ENCODE peak calls at places on chromosomes 2 and 18, in ten cellular contexts. S is cardiac fibroblast, L is tibial nerve, A is neural progenitor cell, U is omental fat pad, O is OCI-LY7, I is fibroblast of mammary gland, H is foreskin fibroblast, R is spleen, D is MM.1S. G is an unnamed sample.
A peak's percentile ranks its signal among the peaks of the same experiment; 100 is the strongest.

GRCh38 chr2:240647503-240648154 is 22.3 kb downstream of the GPR35 start:
- DNase-seq in S (no peak), L (no peak), A (peak; percentile 22), U (no peak), O (no peak), I (no peak), H (no peak), R (no peak), D (no peak), G (no peak)

GRCh38 chr2:136327162-136327852 is 209.4 kb upstream of the CXCR4 start:
- DNase-seq in S (peak; percentile 2), L (no peak), A (no peak), U (no peak), O (peak; percentile 78), I (no peak), H (no peak), R (no peak), D (peak; percentile 96), G (no peak)

GRCh38 chr2:44118257-44118656 is 50.4 kb upstream of the PPM1B start:
- DNase-seq in S (peak; percentile 73), L (no peak), A (no peak), U (no peak), O (no peak), I (peak; percentile 54), H (peak; percentile 34), R (no peak), D (no peak), G (no peak)

GRCh38 chr2:143623270-143623669 is 494.1 kb downstream of the ARHGAP15 start:
- DNase-seq in S (no peak), L (no peak), A (no peak), U (no peak), O (no peak), I (no peak), H (no peak), R (no peak), D (no peak), G (no peak)

GRCh38 chr18:79753391-79753851 is 44.3 kb upstream of the KCNG2 start:
- DNase-seq in S (no peak), L (no peak), A (no peak), U (no peak), O (no peak), I (no peak), H (no peak), R (peak; percentile 68), D (no peak), G (peak; percentile 60)

GRCh38 chr18:9771977-9772660 is 64.0 kb downstream of the RAB31 start:
- DNase-seq in S (no peak), L (no peak), A (no peak), U (no peak), O (no peak), I (no peak), H (no peak), R (no peak), D (no peak), G (no peak)

GRCh38 chr2:46644690-46645385 is 165.5 kb downstream of the TMEM247 start:
- DNase-seq in S (peak; percentile 53), L (no peak), A (no peak), U (no peak), O (no peak), I (peak; percentile 39), H (peak; percentile 41), R (no peak), D (no peak), G (no peak)

GRCh38 chr2:152606965-152607364 is 110.3 kb downstream of the PRPF40A start:
- DNase-seq in S (no peak), L (no peak), A (no peak), U (no peak), O (no peak), I (no peak), H (no peak), R (no peak), D (no peak), G (no peak)

GRCh38 chr2:191863988-191864387 is 17.1 kb upstream of the CAVIN2 start:
- DNase-seq in S (no peak), L (no peak), A (no peak), U (no peak), O (no peak), I (peak; percentile 26), H (peak; percentile 49), R (no peak), D (no peak), G (no peak)

GRCh38 chr2:1748741-1749488 is 4.6 kb upstream of the PXDN start:
- DNase-seq in S (peak; percentile 60), L (no peak), A (no peak), U (no peak), O (no peak), I (peak; percentile 46), H (peak; percentile 34), R (peak; percentile 61), D (no peak), G (no peak)

GRCh38 chr18:75293591-75293990 is 83.0 kb downstream of the TSHZ1 start:
- DNase-seq in S (peak; percentile 27), L (no peak), A (no peak), U (no peak), O (no peak), I (peak; percentile 33), H (peak; percentile 25), R (no peak), D (no peak), G (no peak)

GRCh38 chr2:92326-92725 is 46.0 kb upstream of the FAM110C start:
- DNase-seq in S (no peak), L (no peak), A (no peak), U (no peak), O (no peak), I (no peak), H (no peak), R (no peak), D (no peak), G (no peak)

GRCh38 chr2:173547493-173547892 is 192.8 kb downstream of the CDCA7 start:
- DNase-seq in S (no peak), L (no peak), A (peak; percentile 14), U (no peak), O (no peak), I (no peak), H (no peak), R (no peak), D (peak; percentile 27), G (no peak)

DNA sequence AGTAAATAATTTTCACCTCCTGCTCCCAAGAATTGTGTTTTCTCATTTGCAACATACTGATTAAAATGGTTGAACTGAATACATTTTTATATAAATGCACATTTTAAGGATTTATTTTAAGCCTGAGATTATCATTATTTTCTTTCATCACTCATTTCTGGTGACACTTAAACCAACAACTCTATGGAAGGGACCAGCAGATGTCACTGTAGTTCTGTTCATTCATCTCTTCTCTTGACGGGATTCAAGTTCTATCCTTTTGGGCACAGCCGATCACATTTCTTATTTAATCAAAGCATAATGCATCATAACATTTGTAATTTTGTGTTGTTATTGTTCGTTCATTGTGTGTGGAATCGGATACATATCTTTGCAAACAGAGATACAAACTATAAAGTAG is 417.9 kb downstream of the HRH4 start:
- DNase-seq in S (peak; percentile 61), L (peak; percentile 67), A (peak; percentile 53), U (no peak), O (peak; percentile 61), I (peak; percentile 75), H (peak; percentile 84), R (no peak), D (peak; percentile 20), G (no peak)
- TF ChIP-seq CTCF in S (peak; percentile 27), L (peak; percentile 33), A (peak; percentile 76), U (no peak), O (peak; percentile 92), I (peak; percentile 54), H (peak; percentile 60), R (peak; percentile 46), D (peak; percentile 37), G (peak; percentile 34)

GRCh38 chr2:96265349-96265839 is 403 bp downstream of the TMEM127 start:
- DNase-seq in S (no peak), L (peak; percentile 23), A (peak; percentile 77), U (no peak), O (peak; percentile 53), I (no peak), H (peak; percentile 56), R (no peak), D (peak; percentile 15), G (peak; percentile 85)

GRCh38 chr2:96264086-96264485 is 1.7 kb downstream of the TMEM127 start:
- DNase-seq in S (no peak), L (no peak), A (no peak), U (no peak), O (no peak), I (peak; percentile 34), H (peak; percentile 69), R (no peak), D (no peak), G (no peak)

GRCh38 chr2:96265840-96266569 is at the start of the genes CIAO1 and TMEM127:
- DNase-seq in S (peak; percentile 98), L (peak; percentile 94), A (peak; percentile 99), U (peak; percentile 83), O (peak; percentile 98), I (peak; percentile 96), H (peak; percentile 99), R (peak; percentile 100), D (peak; percentile 98), G (peak; percentile 99)

GRCh38 chr2:96264656-96265348 is 995 bp downstream of the TMEM127 start:
- DNase-seq in S (peak; percentile 52), L (no peak), A (peak; percentile 69), U (no peak), O (peak; percentile 81), I (peak; percentile 28), H (peak; percentile 69), R (no peak), D (peak; percentile 37), G (no peak)

GRCh38 chr2:96267159-96267971 is 1.3 kb downstream of the CIAO1 start:
- DNase-seq in S (peak; percentile 36), L (no peak), A (peak; percentile 62), U (no peak), O (peak; percentile 71), I (peak; percentile 72), H (peak; percentile 59), R (peak; percentile 89), D (peak; percentile 61), G (no peak)
- TF ChIP-seq CTCF in S (peak; percentile 35), L (peak; percentile 7), A (peak; percentile 49), U (no peak), O (peak; percentile 75), I (peak; percentile 46), H (peak; percentile 53), R (peak; percentile 6), D (peak; percentile 56), G (peak; percentile 33)

DNA sequence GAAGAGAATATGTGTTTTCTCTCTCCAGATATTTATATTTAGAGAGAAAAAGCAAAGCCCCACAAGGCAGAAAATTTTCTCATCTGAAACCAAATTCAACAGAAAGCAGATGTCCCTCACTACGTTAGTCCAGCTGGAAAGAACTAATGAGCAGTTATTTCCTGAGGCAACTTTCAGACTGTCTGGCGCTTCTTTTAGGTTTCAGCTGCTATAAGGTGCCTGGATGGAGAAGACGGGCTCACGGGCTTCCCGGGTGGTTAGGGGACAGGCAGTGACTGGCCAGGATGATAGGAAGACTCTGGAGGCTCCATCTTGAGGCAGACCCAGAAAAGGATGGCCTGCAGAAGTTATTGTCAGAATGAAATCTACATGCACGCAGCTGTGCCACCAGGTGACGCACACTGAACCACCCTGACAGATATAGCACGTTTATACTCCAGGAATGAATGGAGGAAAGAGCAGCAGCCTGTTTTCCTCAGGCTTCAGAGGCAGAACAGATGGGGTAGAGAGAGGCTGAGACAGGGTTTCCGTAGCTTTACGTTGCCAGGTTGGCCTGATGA is 50.7 kb downstream of the MRPL35 start:
- DNase-seq in S (peak; percentile 14), L (no peak), A (no peak), U (no peak), O (peak; percentile 66), I (peak; percentile 10), H (peak; percentile 68), R (no peak), D (peak; percentile 87), G (no peak)
- TF ChIP-seq CTCF in S (peak; percentile 1), L (peak; percentile 16), A (no peak), U (no peak), O (peak; percentile 78), I (peak; percentile 3), H (no peak), R (no peak), D (peak; percentile 60), G (no peak)

GRCh38 chr2:27442282-27442980 is at the start of gene KRTCAP3:
- DNase-seq in S (no peak), L (no peak), A (peak; percentile 93), U (no peak), O (peak; percentile 17), I (no peak), H (no peak), R (peak; percentile 88), D (no peak), G (peak; percentile 64)
- TF ChIP-seq CTCF in S (no peak), L (peak; percentile 11), A (peak; percentile 72), U (no peak), O (no peak), I (no peak), H (no peak), R (peak; percentile 13), D (no peak), G (no peak)